ENCODE peak calls at places on chromosomes 11 and 22, in nine cellular contexts. B is EH; D is effector memory CD4-positive, alpha-beta T cell; F is fibroblast of mammary gland; G is C1 segment of cervical spinal cord; Y is activated CD4-positive, alpha-beta T cell treated with anti-CD3 and anti-CD28 coated beads, Interleukin-2, amount 10 ng/mL, durations not matched to agents 7 days and 5 days; S is LHCN-M2; U is substantia nigra; W is NCI-H1436. P is an unnamed sample.

GRCh38 chr11:113644605-113645004 is 61.5 kb downstream of the TMPRSS5 start:
- DNase-seq in U (no peak), B (no peak), Y (no peak), F (no peak), G (no peak), W (no peak), S (no peak), D (no peak), P (no peak)

GRCh38 chr22:46923394-46923793 is 160.9 kb downstream of the TBC1D22A start:
- DNase-seq in F (no peak), B (no peak), U (no peak), G (no peak), Y (no peak), S (no peak), W (no peak), D (no peak), P (no peak)

GRCh38 chr11:33976351-33977199 is 75.0 kb upstream of the CAPRIN1 start:
- DNase-seq in W (no peak), D (no peak), G (no peak), U (no peak), B (peak), F (peak), S (peak), Y (no peak), P (no peak)

GRCh38 chr11:111444040-111444439 is 65.0 kb upstream of the POU2AF1 start:
- DNase-seq in D (no peak), W (no peak), G (no peak), S (no peak), U (no peak), B (no peak), F (no peak), Y (no peak), P (no peak)

GRCh38 chr11:117723625-117724024 is 73.4 kb downstream of the DSCAML1 start:
- DNase-seq in G (no peak), Y (no peak), S (no peak), W (peak), U (no peak), D (no peak), F (no peak), B (no peak), P (no peak)

GRCh38 chr11:64564947-64565889 is 25.8 kb upstream of the SLC22A12 start:
- DNase-seq in S (no peak), B (no peak), D (no peak), G (no peak), Y (no peak), W (no peak), F (no peak), U (no peak), P (no peak)

GRCh38 chr22:46697811-46698515 is 40.1 kb downstream of the CERK start:
- DNase-seq in W (no peak), G (no peak), S (no peak), Y (no peak), F (no peak), D (no peak), B (no peak), U (no peak), P (no peak)

GRCh38 chr22:35116817-35117216 is 50.9 kb downstream of the ISX start:
- DNase-seq in W (no peak), S (no peak), D (no peak), B (no peak), Y (no peak), G (no peak), F (no peak), U (no peak), P (no peak)

GRCh38 chr22:42856179-42856864 is 751 bp downstream of the ARFGAP3 start:
- DNase-seq in W (no peak), Y (peak), D (peak), B (peak), S (peak), F (peak), U (peak), G (no peak), P (no peak)

GRCh38 chr11:7115775-7116174 is 27.0 kb downstream of the RBMXL2 start:
- DNase-seq in B (no peak), Y (no peak), S (peak), F (peak), D (no peak), G (no peak), U (no peak), W (no peak), P (no peak)

GRCh38 chr22:22684605-22685561 is 40.5 kb downstream of the GGTLC2 start:
- DNase-seq in F (peak), G (no peak), Y (peak), B (peak), W (no peak), S (peak), U (no peak), D (no peak), P (no peak)

GRCh38 chr11:96430668-96431067 is 40.9 kb downstream of the JRKL start:
- DNase-seq in U (no peak), W (no peak), G (no peak), Y (no peak), B (no peak), S (no peak), F (no peak), D (no peak), P (no peak)

GRCh38 chr11:121814962-121815361 is 301.1 kb downstream of the BLID start:
- DNase-seq in G (no peak), S (peak), Y (no peak), W (no peak), B (peak), D (no peak), F (peak), U (no peak), P (no peak)

GRCh38 chr22:24695958-24696511 is 78.5 kb downstream of the PIWIL3 start:
- DNase-seq in S (peak), G (no peak), F (no peak), Y (no peak), B (peak), D (no peak), W (peak), U (no peak), P (no peak)

GRCh38 chr11:130024356-130024755 is 21.7 kb upstream of the PRDM10 start:
- DNase-seq in B (peak), D (no peak), U (no peak), G (no peak), Y (no peak), F (peak), S (no peak), W (no peak), P (no peak)

GRCh38 chr11:3101921-3102640 is 44.9 kb upstream of the CARS1 start:
- DNase-seq in B (no peak), S (no peak), D (no peak), W (no peak), G (no peak), F (no peak), U (no peak), Y (no peak), P (no peak)

GRCh38 chr11:44120169-44120568 is 24.7 kb downstream of the EXT2 start:
- DNase-seq in F (no peak), S (no peak), B (peak), U (no peak), Y (no peak), W (no peak), D (no peak), G (no peak), P (no peak)

GRCh38 chr22:17997456-17997855 is 26.9 kb downstream of the MICAL3 start:
- DNase-seq in S (peak), B (peak), D (no peak), Y (no peak), F (peak), G (no peak), U (no peak), W (no peak), P (no peak)

GRCh38 chr22:43774318-43774717 is 37.8 kb downstream of the EFCAB6 start:
- DNase-seq in W (no peak), U (no peak), G (no peak), S (no peak), F (no peak), Y (no peak), B (no peak), D (no peak), P (no peak)

GRCh38 chr11:14907411-14908213 is 15.6 kb upstream of the CYP2R1 start:
- DNase-seq in F (peak), G (peak), B (peak), Y (peak), W (peak), S (peak), D (peak), U (peak), P (no peak)

GRCh38 chr22:19929586-19930302 is 11.8 kb upstream of the COMT start:
- DNase-seq in S (no peak), Y (no peak), D (no peak), B (no peak), F (no peak), W (no peak), U (no peak), G (no peak), P (no peak)

GRCh38 chr11:17735823-17736772 is 1.5 kb downstream of the KCNC1 start:
- DNase-seq in B (no peak), D (no peak), S (no peak), Y (no peak), F (no peak), W (peak), G (no peak), U (no peak), P (no peak)

GRCh38 chr11:70473873-70474690 is 75.8 kb downstream of the CTTN start:
- DNase-seq in U (no peak), Y (no peak), F (no peak), S (no peak), B (no peak), G (no peak), D (no peak), W (no peak), P (no peak)

GRCh38 chr11:10483584-10483983 is 28.5 kb downstream of the AMPD3 start:
- DNase-seq in W (no peak), S (no peak), G (no peak), D (no peak), F (no peak), U (no peak), Y (no peak), B (no peak), P (no peak)

GRCh38 chr22:20909543-20910303 is 7.5 kb upstream of the CRKL start:
- DNase-seq in G (no peak), F (no peak), D (no peak), S (no peak), W (no peak), Y (no peak), B (no peak), U (no peak), P (no peak)

GRCh38 chr22:35397095-35397904 is 2.6 kb upstream of the MCM5 start:
- DNase-seq in S (peak), U (no peak), F (peak), B (no peak), Y (no peak), D (no peak), W (no peak), G (no peak), P (no peak)

GRCh38 chr22:49274754-49275380 is 552.8 kb downstream of the BRD1 start:
- DNase-seq in S (no peak), B (no peak), Y (no peak), W (no peak), G (no peak), F (no peak), D (no peak), U (no peak), P (no peak)

P was measured in SIG-M5.